ENCODE peak calls at places on chromosomes 1 and 21, in five cellular contexts. One of them, this sample, is unnamed.

GRCh38 chr1:198497326-198498220 is 42.9 kb downstream of the ATP6V1G3 start:
- DNase-seq in IMR-90: peak
- DNase-seq in SK-N-SH: no peak
- DNase-seq in GM12878: no peak
- DNase-seq in K562: no peak
- DNase-seq in this sample: no peak

GRCh38 chr1:47449702-47450552 is 12.1 kb downstream of the FOXD2 start:
- DNase-seq in GM12878: no peak
- DNase-seq in SK-N-SH: peak
- DNase-seq in K562: peak
- DNase-seq in IMR-90: no peak
- DNase-seq in this sample: peak

GRCh38 chr1:171251741-171252300 is 3.5 kb downstream of the FMO1 start:
- DNase-seq in K562: peak
- DNase-seq in GM12878: no peak
- DNase-seq in IMR-90: peak
- DNase-seq in SK-N-SH: peak
- DNase-seq in this sample: peak

GRCh38 chr1:43912607-43913006 is 21.0 kb upstream of the ARTN start:
- DNase-seq in IMR-90: peak
- DNase-seq in SK-N-SH: no peak
- DNase-seq in GM12878: no peak
- DNase-seq in K562: no peak
- DNase-seq in this sample: no peak

GRCh38 chr1:208682664-208683013 is 438.5 kb upstream of the PLXNA2 start:
- DNase-seq in K562: no peak
- DNase-seq in SK-N-SH: peak
- DNase-seq in IMR-90: no peak
- DNase-seq in GM12878: no peak
- DNase-seq in this sample: no peak

GRCh38 chr1:210143465-210144062 is 89.0 kb upstream of the SERTAD4 start:
- DNase-seq in K562: peak
- DNase-seq in SK-N-SH: peak
- DNase-seq in GM12878: no peak
- DNase-seq in IMR-90: peak
- DNase-seq in this sample: peak

GRCh38 chr1:185046639-185047038 is 1.3 kb downstream of the RNF2 start:
- DNase-seq in IMR-90: no peak
- DNase-seq in SK-N-SH: no peak
- DNase-seq in K562: no peak
- DNase-seq in GM12878: no peak
- DNase-seq in this sample: no peak

GRCh38 chr1:184329962-184330868 is 56.6 kb upstream of the C1orf21 start:
- DNase-seq in GM12878: no peak
- DNase-seq in IMR-90: no peak
- DNase-seq in SK-N-SH: no peak
- DNase-seq in K562: no peak
- DNase-seq in this sample: no peak

GRCh38 chr1:18681423-18681835 is 50.8 kb downstream of the PAX7 start:
- DNase-seq in SK-N-SH: peak
- DNase-seq in GM12878: no peak
- DNase-seq in K562: peak
- DNase-seq in IMR-90: peak
- DNase-seq in this sample: peak

GRCh38 chr1:205791568-205792180 is 16.4 kb upstream of the RAB29 start:
- DNase-seq in IMR-90: peak
- DNase-seq in SK-N-SH: peak
- DNase-seq in GM12878: no peak
- DNase-seq in K562: peak
- DNase-seq in this sample: peak

GRCh38 chr1:213951876-213952275 is 35.9 kb upstream of the PROX1 start:
- DNase-seq in K562: no peak
- DNase-seq in SK-N-SH: no peak
- DNase-seq in GM12878: no peak
- DNase-seq in IMR-90: no peak
- DNase-seq in this sample: no peak

GRCh38 chr1:213947200-213947775 is 40.5 kb upstream of the PROX1 start:
- DNase-seq in K562: no peak
- DNase-seq in IMR-90: no peak
- DNase-seq in GM12878: no peak
- DNase-seq in SK-N-SH: no peak
- DNase-seq in this sample: no peak
- TF ChIP-seq RCOR1 in K562: no peak
- TF ChIP-seq RCOR1 in IMR-90: no peak
- TF ChIP-seq RCOR1 in GM12878: no peak
- TF ChIP-seq RCOR1 in SK-N-SH: no peak
- TF ChIP-seq RCOR1 in this sample: no peak

GRCh38 chr1:87329756-87330200 is 1.1 kb downstream of the LMO4 start:
- DNase-seq in K562: no peak
- DNase-seq in SK-N-SH: no peak
- DNase-seq in IMR-90: peak
- DNase-seq in GM12878: no peak
- DNase-seq in this sample: no peak

GRCh38 chr1:87327362-87328120 is 1.1 kb upstream of the LMO4 start:
- DNase-seq in K562: no peak
- DNase-seq in SK-N-SH: no peak
- DNase-seq in IMR-90: no peak
- DNase-seq in GM12878: no peak
- DNase-seq in this sample: no peak

GRCh38 chr1:87329051-87329755 is 523 bp downstream of the LMO4 start:
- DNase-seq in SK-N-SH: peak
- DNase-seq in GM12878: no peak
- DNase-seq in K562: peak
- DNase-seq in IMR-90: peak
- DNase-seq in this sample: peak

GRCh38 chr1:87328121-87329050 is at the start of gene LMO4:
- DNase-seq in SK-N-SH: peak
- DNase-seq in IMR-90: peak
- DNase-seq in K562: peak
- DNase-seq in GM12878: peak
- DNase-seq in this sample: peak

DNA sequence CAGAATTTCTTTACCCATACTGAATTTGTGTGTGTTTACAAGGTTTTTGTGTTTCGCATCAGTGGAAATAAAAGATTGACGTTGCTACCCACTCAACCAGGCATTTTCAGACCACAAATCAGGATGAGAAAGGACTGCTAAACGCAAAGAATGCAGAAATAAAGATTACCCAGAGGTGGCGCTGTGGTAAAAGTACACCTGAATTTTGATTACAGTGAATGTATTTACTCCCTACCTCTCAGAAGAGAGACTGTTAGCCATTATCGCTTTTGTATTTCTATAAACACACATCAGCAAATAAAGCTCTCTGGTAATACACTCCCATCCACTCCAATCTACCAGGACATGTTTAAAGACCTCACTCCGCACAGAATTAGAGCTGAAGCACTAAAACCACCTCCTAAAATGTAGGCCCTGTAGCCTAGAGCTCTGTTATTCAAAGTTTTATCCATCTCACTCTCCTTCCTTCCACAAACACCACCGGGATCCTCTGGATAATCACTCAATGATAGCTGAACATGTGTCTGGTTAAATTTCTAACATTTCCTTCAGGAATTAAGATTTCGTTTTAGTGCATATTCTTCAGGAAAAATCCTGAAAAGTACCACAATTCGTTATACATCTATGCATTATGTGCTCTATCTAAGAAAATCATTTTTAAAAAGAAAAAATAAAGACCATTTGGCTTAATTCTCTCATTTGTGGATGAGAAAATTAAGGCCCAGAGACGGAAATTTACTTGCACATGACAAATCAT is 2.5 kb upstream of the LMO4 start:
- DNase-seq in K562: peak
- DNase-seq in IMR-90: peak
- DNase-seq in SK-N-SH: peak
- DNase-seq in GM12878: no peak
- DNase-seq in this sample: peak
- TF ChIP-seq SMC3 in K562: peak
- TF ChIP-seq SMC3 in IMR-90: peak
- TF ChIP-seq SMC3 in SK-N-SH: peak
- TF ChIP-seq SMC3 in GM12878: peak
- TF ChIP-seq SMC3 in this sample: peak

GRCh38 chr1:5990913-5991783 is 1.1 kb downstream of the NPHP4 start:
- DNase-seq in SK-N-SH: peak
- DNase-seq in IMR-90: peak
- DNase-seq in K562: peak
- DNase-seq in GM12878: no peak
- DNase-seq in this sample: no peak

GRCh38 chr1:5989731-5990271 is 2.4 kb downstream of the NPHP4 start:
- DNase-seq in K562: no peak
- DNase-seq in SK-N-SH: no peak
- DNase-seq in IMR-90: no peak
- DNase-seq in GM12878: no peak
- DNase-seq in this sample: no peak

GRCh38 chr1:5989286-5989605 is 3.0 kb downstream of the NPHP4 start:
- DNase-seq in SK-N-SH: no peak
- DNase-seq in K562: no peak
- DNase-seq in IMR-90: no peak
- DNase-seq in GM12878: no peak
- DNase-seq in this sample: no peak

GRCh38 chr1:5986018-5986417 is 6.2 kb downstream of the NPHP4 start:
- DNase-seq in GM12878: no peak
- DNase-seq in K562: no peak
- DNase-seq in IMR-90: no peak
- DNase-seq in SK-N-SH: no peak
- DNase-seq in this sample: no peak

DNA sequence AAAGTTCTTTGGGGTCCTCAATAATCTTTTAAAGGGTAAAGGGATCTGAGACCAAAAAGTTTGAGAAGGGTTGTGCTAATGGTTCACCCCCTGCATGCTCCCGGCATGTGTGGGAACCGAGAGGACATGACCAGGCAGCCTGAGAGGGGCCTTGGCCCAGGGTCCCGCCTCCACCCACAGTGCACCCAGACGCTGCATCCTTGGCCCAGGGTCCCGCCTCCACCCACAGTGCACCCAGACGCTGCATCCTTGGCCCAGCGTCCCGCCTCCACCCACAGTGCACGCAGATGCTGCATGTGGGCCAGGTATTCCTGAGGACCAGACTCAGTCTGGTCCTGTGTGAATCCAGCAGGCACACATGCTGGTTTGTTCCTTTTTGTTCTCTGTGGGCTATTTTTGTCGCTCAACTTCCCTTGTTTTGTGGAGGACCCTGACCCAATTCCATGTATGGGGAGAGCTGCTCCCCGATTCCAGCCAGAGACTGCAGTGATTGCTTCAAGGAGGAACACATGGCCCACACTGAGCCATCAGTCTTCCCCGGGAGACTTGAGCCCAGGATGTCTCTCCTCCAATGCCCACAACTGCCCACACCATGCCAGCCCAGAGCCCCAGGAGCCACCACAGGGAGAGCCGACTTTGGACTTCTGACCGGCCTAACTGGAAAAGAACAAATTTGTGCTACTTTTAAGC is 3.5 kb downstream of the NPHP4 start:
- DNase-seq in SK-N-SH: no peak
- DNase-seq in IMR-90: no peak
- DNase-seq in K562: no peak
- DNase-seq in GM12878: no peak
- DNase-seq in this sample: no peak
- TF ChIP-seq RCOR1 in SK-N-SH: no peak
- TF ChIP-seq RCOR1 in IMR-90: no peak
- TF ChIP-seq RCOR1 in K562: no peak
- TF ChIP-seq RCOR1 in GM12878: no peak
- TF ChIP-seq RCOR1 in this sample: no peak

GRCh38 chr21:33428669-33429068 is 25.5 kb downstream of the IFNGR2 start:
- DNase-seq in GM12878: no peak
- DNase-seq in IMR-90: no peak
- DNase-seq in K562: no peak
- DNase-seq in SK-N-SH: no peak
- DNase-seq in this sample: no peak
- TF ChIP-seq SMC3 in GM12878: no peak
- TF ChIP-seq SMC3 in IMR-90: no peak
- TF ChIP-seq SMC3 in K562: no peak
- TF ChIP-seq SMC3 in SK-N-SH: no peak
- TF ChIP-seq SMC3 in this sample: no peak

DNA sequence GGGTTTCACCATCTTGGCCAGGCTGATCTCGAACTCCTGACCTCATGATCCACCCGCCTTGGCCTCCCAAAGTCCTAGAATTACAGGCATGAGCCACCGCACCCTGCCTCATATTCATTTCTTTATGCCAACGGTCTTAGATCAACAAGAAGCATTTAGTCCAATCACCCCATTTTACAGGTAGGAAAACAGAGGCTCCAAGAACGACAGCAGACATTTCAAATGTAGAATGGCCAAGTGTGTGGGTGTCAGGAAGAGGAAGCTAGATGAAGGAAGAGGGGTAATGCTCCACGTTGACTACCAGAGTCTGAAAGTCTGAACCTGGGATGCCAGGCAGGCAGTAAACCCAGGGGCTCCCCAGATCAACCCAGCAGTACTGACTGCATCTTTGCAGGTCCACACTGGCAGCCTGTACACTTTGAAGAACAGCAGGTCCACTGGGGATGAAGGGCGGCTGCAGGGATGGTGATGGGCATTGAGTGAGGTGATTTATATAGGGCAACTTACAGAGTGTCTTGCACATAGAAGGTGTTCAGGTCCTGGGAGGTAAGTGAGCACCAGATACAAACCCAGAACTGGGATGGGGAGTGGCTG is 120.2 kb downstream of the EPHB2 start:
- DNase-seq in IMR-90: no peak
- DNase-seq in GM12878: no peak
- DNase-seq in SK-N-SH: no peak
- DNase-seq in K562: no peak
- DNase-seq in this sample: no peak
- TF ChIP-seq RCOR1 in IMR-90: no peak
- TF ChIP-seq RCOR1 in GM12878: no peak
- TF ChIP-seq RCOR1 in SK-N-SH: no peak
- TF ChIP-seq RCOR1 in K562: no peak
- TF ChIP-seq RCOR1 in this sample: no peak

GRCh38 chr1:12637693-12638092 is 6.2 kb upstream of the AADACL4 start:
- DNase-seq in SK-N-SH: no peak
- DNase-seq in IMR-90: no peak
- DNase-seq in K562: no peak
- DNase-seq in GM12878: no peak
- DNase-seq in this sample: no peak

GRCh38 chr1:12640237-12640957 is 3.5 kb upstream of the AADACL4 start:
- DNase-seq in GM12878: no peak
- DNase-seq in K562: no peak
- DNase-seq in IMR-90: no peak
- DNase-seq in SK-N-SH: no peak
- DNase-seq in this sample: no peak

GRCh38 chr1:12634156-12634555 is 9.7 kb upstream of the AADACL4 start:
- DNase-seq in GM12878: no peak
- DNase-seq in SK-N-SH: no peak
- DNase-seq in K562: no peak
- DNase-seq in IMR-90: no peak
- DNase-seq in this sample: no peak

GRCh38 chr1:12634696-12635202 is 9.1 kb upstream of the AADACL4 start:
- DNase-seq in GM12878: no peak
- DNase-seq in K562: peak
- DNase-seq in SK-N-SH: no peak
- DNase-seq in IMR-90: no peak
- DNase-seq in this sample: no peak

GRCh38 chr1:12636098-12636950 is 7.6 kb upstream of the AADACL4 start:
- DNase-seq in SK-N-SH: no peak
- DNase-seq in GM12878: no peak
- DNase-seq in IMR-90: peak
- DNase-seq in K562: no peak
- DNase-seq in this sample: no peak
- TF ChIP-seq SMC3 in SK-N-SH: no peak
- TF ChIP-seq SMC3 in GM12878: no peak
- TF ChIP-seq SMC3 in IMR-90: no peak
- TF ChIP-seq SMC3 in K562: no peak
- TF ChIP-seq SMC3 in this sample: no peak

This sample was measured in A549.